ENCODE peak calls at places on chromosomes 3 and 15, in five cellular contexts. One of them, this sample, is unnamed. For H3K27me3, the result is how much of the 10 kb centered on the place peaks cover.

GRCh38 chr3:160003520-160004128 is 15.0 kb downstream of the IL12A start:
- DNase-seq in tibial artery: no peak
- DNase-seq in HCT116: peak
- DNase-seq in psoas muscle: peak
- DNase-seq in tibial nerve: peak
- DNase-seq in this sample: no peak

GRCh38 chr3:63228677-63229076 is 49.4 kb upstream of the SYNPR start:
- DNase-seq in HCT116: peak
- DNase-seq in tibial nerve: no peak
- DNase-seq in tibial artery: no peak
- DNase-seq in psoas muscle: no peak
- DNase-seq in this sample: no peak

GRCh38 chr15:49178477-49178876 is 8.4 kb downstream of the GALK2 start:
- DNase-seq in HCT116: no peak
- DNase-seq in tibial nerve: no peak
- DNase-seq in tibial artery: no peak
- DNase-seq in psoas muscle: no peak
- DNase-seq in this sample: no peak

GRCh38 chr3:129352650-129353588 is 74.2 kb downstream of the HMCES start:
- DNase-seq in tibial artery: no peak
- DNase-seq in HCT116: no peak
- DNase-seq in psoas muscle: no peak
- DNase-seq in tibial nerve: no peak
- DNase-seq in this sample: no peak

GRCh38 chr3:123143669-123144411 is 57.9 kb upstream of the SEC22A start:
- DNase-seq in tibial artery: no peak
- DNase-seq in psoas muscle: no peak
- DNase-seq in tibial nerve: no peak
- DNase-seq in HCT116: no peak
- DNase-seq in this sample: peak

GRCh38 chr3:134059680-134060560 is 30.2 kb upstream of the SLCO2A1 start:
- DNase-seq in psoas muscle: no peak
- DNase-seq in tibial nerve: no peak
- DNase-seq in HCT116: no peak
- DNase-seq in tibial artery: peak
- DNase-seq in this sample: no peak

GRCh38 chr15:29541309-29541708 is 271.7 kb upstream of the NSMCE3 start:
- DNase-seq in HCT116: no peak
- DNase-seq in psoas muscle: no peak
- DNase-seq in tibial nerve: no peak
- DNase-seq in tibial artery: no peak
- DNase-seq in this sample: no peak

GRCh38 chr3:172530566-172530965 is 7.3 kb upstream of the TNFSF10 start:
- DNase-seq in tibial artery: no peak
- DNase-seq in HCT116: no peak
- DNase-seq in psoas muscle: no peak
- DNase-seq in tibial nerve: no peak
- DNase-seq in this sample: no peak

GRCh38 chr3:124373524-124373923 is 356.7 kb upstream of the UMPS start:
- DNase-seq in tibial artery: no peak
- DNase-seq in tibial nerve: no peak
- DNase-seq in HCT116: no peak
- DNase-seq in psoas muscle: no peak
- DNase-seq in this sample: no peak

GRCh38 chr3:142239421-142239820 is 14.0 kb upstream of the GK5 start:
- DNase-seq in tibial nerve: no peak
- DNase-seq in HCT116: no peak
- DNase-seq in tibial artery: no peak
- DNase-seq in psoas muscle: no peak
- DNase-seq in this sample: no peak

GRCh38 chr3:65877160-65877559 is 161.6 kb downstream of the MAGI1 start:
- DNase-seq in psoas muscle: no peak
- DNase-seq in tibial artery: no peak
- DNase-seq in tibial nerve: no peak
- DNase-seq in HCT116: no peak
- DNase-seq in this sample: no peak

GRCh38 chr3:149016669-149017541 is 25.6 kb downstream of the GYG1 start:
- DNase-seq in tibial artery: no peak
- DNase-seq in tibial nerve: no peak
- DNase-seq in psoas muscle: no peak
- DNase-seq in HCT116: no peak
- DNase-seq in this sample: peak

GRCh38 chr3:161069441-161070251 is 35.5 kb downstream of the B3GALNT1 start:
- DNase-seq in tibial nerve: no peak
- DNase-seq in psoas muscle: no peak
- DNase-seq in tibial artery: peak
- DNase-seq in HCT116: no peak
- DNase-seq in this sample: peak

GRCh38 chr15:38698215-38698614 is 133.6 kb upstream of the RASGRP1 start:
- DNase-seq in tibial nerve: no peak
- DNase-seq in HCT116: no peak
- DNase-seq in psoas muscle: no peak
- DNase-seq in tibial artery: no peak
- DNase-seq in this sample: no peak

GRCh38 chr3:64505419-64505818 is 182.4 kb downstream of the ADAMTS9 start:
- DNase-seq in psoas muscle: no peak
- DNase-seq in tibial artery: no peak
- DNase-seq in HCT116: no peak
- DNase-seq in tibial nerve: no peak
- DNase-seq in this sample: no peak

GRCh38 chr3:53255360-53255774 is 455 bp downstream of the TKT start:
- DNase-seq in HCT116: no peak
- DNase-seq in tibial artery: no peak
- DNase-seq in psoas muscle: no peak
- DNase-seq in tibial nerve: no peak
- DNase-seq in this sample: no peak

GRCh38 chr15:87724330-87724729 is 532.2 kb downstream of the NTRK3 start:
- DNase-seq in tibial nerve: no peak
- DNase-seq in tibial artery: peak
- DNase-seq in HCT116: no peak
- DNase-seq in psoas muscle: no peak
- DNase-seq in this sample: no peak

GRCh38 chr15:82540984-82541431 is 751 bp upstream of the RPS17 start:
- DNase-seq in tibial nerve: no peak
- DNase-seq in HCT116: no peak
- DNase-seq in psoas muscle: no peak
- DNase-seq in tibial artery: no peak
- DNase-seq in this sample: no peak

GRCh38 chr3:14534379-14535191 is 5.6 kb downstream of the GRIP2 start:
- DNase-seq in tibial nerve: no peak
- DNase-seq in tibial artery: no peak
- DNase-seq in HCT116: no peak
- DNase-seq in psoas muscle: no peak
- DNase-seq in this sample: no peak

GRCh38 chr3:17840126-17840525 is 97.7 kb upstream of the TBC1D5 start:
- DNase-seq in HCT116: no peak
- DNase-seq in tibial artery: no peak
- DNase-seq in psoas muscle: no peak
- DNase-seq in tibial nerve: no peak
- DNase-seq in this sample: no peak

GRCh38 chr3:28915711-28916481 is 365.0 kb upstream of the RBMS3 start:
- DNase-seq in tibial nerve: no peak
- DNase-seq in tibial artery: peak
- DNase-seq in psoas muscle: no peak
- DNase-seq in HCT116: peak
- DNase-seq in this sample: no peak
- TF ChIP-seq CTCF in tibial nerve: no peak
- TF ChIP-seq CTCF in tibial artery: no peak
- TF ChIP-seq CTCF in psoas muscle: no peak
- TF ChIP-seq CTCF in HCT116: no peak
- TF ChIP-seq CTCF in this sample: peak

DNA sequence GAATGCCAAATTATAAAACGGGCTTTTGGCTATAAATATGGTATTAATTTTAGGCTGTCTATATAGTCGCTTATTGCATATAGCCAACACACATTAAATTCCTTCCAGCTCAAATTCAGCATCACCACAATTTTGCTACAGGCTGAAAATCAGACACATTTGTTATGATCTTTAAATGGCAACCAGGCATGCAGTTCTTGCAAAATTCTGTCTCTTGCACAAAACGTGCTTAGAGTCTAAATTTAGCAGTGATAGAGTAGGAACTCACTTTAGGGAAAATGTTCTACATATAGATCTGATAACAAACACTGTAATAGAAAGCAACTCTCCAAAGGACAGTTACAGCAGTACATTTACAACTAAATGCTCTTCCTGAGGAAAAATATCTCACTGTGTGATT is 81.2 kb downstream of the BTD start:
- DNase-seq in psoas muscle: no peak
- DNase-seq in tibial artery: no peak
- DNase-seq in tibial nerve: no peak
- DNase-seq in HCT116: no peak
- DNase-seq in this sample: no peak
- H3K4me3 ChIP-seq in psoas muscle: no peak
- H3K4me3 ChIP-seq in tibial artery: no peak
- H3K4me3 ChIP-seq in tibial nerve: no peak
- H3K4me3 ChIP-seq in HCT116: no peak
- H3K4me3 ChIP-seq in this sample: no peak

GRCh38 chr3:43254125-43254524 is 32.2 kb upstream of the SNRK start:
- DNase-seq in psoas muscle: no peak
- DNase-seq in tibial nerve: no peak
- DNase-seq in HCT116: no peak
- DNase-seq in tibial artery: no peak
- DNase-seq in this sample: no peak
- H3K27me3 ChIP-seq in psoas muscle: under half
- H3K27me3 ChIP-seq in tibial nerve: under half
- H3K27me3 ChIP-seq in HCT116: under half
- H3K27me3 ChIP-seq in tibial artery: under half
- H3K27me3 ChIP-seq in this sample: under half

DNA sequence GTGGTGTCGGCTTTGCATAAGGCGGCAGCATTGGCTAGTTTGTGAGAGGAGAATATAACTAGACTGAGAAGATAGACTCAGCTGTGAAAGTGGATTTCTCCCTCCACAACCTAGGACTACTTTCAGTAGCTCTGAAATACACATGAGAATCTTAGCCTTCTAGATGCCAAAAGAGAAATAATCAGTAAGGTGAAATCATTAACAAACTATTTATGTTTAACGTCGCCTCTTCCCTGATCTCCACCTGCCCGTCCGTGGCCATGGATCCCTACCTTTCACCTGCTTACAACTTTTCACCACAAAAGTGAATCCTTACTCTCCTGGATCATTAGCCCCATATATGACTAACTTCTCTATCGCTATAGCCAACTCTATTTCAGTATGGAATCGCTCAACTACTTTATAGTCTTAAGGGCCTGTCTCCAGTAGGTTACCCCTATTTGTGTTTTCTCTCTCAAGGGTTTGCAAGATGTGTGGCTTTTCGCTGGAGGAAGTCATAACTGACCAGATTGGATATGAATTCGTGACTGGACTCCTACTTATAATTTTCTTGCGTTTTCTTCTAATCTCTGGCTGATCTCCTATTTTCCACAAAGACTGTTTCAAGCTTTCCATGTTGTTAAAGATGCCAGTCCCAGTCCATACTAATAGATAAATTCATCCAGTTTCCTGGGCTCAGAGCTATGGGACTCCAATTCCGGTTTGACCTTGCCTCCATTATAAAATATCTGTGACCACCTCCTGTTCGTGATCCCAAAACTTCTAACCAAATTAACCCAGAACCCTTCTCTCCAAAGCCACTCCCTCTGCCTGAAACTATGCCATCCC is 1.1 kb upstream of the STAG1 start:
- DNase-seq in tibial nerve: no peak
- DNase-seq in HCT116: no peak
- DNase-seq in psoas muscle: no peak
- DNase-seq in tibial artery: no peak
- DNase-seq in this sample: no peak
- TF ChIP-seq CTCF in tibial nerve: no peak
- TF ChIP-seq CTCF in HCT116: peak
- TF ChIP-seq CTCF in psoas muscle: no peak
- TF ChIP-seq CTCF in tibial artery: no peak
- TF ChIP-seq CTCF in this sample: peak

GRCh38 chr15:100859970-100860828 is 19.4 kb upstream of the ALDH1A3 start:
- DNase-seq in HCT116: no peak
- DNase-seq in psoas muscle: no peak
- DNase-seq in tibial nerve: no peak
- DNase-seq in tibial artery: no peak
- DNase-seq in this sample: no peak

GRCh38 chr15:100861511-100861991 is 18.1 kb upstream of the ALDH1A3 start:
- DNase-seq in tibial nerve: peak
- DNase-seq in psoas muscle: peak
- DNase-seq in tibial artery: no peak
- DNase-seq in HCT116: no peak
- DNase-seq in this sample: no peak

GRCh38 chr15:100863406-100864198 is 16.0 kb upstream of the ALDH1A3 start:
- DNase-seq in tibial artery: no peak
- DNase-seq in psoas muscle: peak
- DNase-seq in HCT116: no peak
- DNase-seq in tibial nerve: no peak
- DNase-seq in this sample: no peak

GRCh38 chr15:100860829-100861510 is 18.7 kb upstream of the ALDH1A3 start:
- DNase-seq in tibial artery: no peak
- DNase-seq in tibial nerve: no peak
- DNase-seq in HCT116: no peak
- DNase-seq in psoas muscle: no peak
- DNase-seq in this sample: no peak

GRCh38 chr15:100862162-100862561 is 17.5 kb upstream of the ALDH1A3 start:
- DNase-seq in psoas muscle: no peak
- DNase-seq in tibial nerve: no peak
- DNase-seq in tibial artery: no peak
- DNase-seq in HCT116: no peak
- DNase-seq in this sample: no peak
- H3K4me3 ChIP-seq in psoas muscle: no peak
- H3K4me3 ChIP-seq in tibial nerve: no peak
- H3K4me3 ChIP-seq in tibial artery: no peak
- H3K4me3 ChIP-seq in HCT116: no peak
- H3K4me3 ChIP-seq in this sample: no peak

GRCh38 chr15:52794665-52795463 is 4.7 kb upstream of the ONECUT1 start:
- DNase-seq in psoas muscle: no peak
- DNase-seq in tibial artery: no peak
- DNase-seq in tibial nerve: no peak
- DNase-seq in HCT116: no peak
- DNase-seq in this sample: no peak
- H3K27me3 ChIP-seq in psoas muscle: half or more
- H3K27me3 ChIP-seq in tibial artery: half or more
- H3K27me3 ChIP-seq in tibial nerve: under half
- H3K27me3 ChIP-seq in HCT116: under half
- H3K27me3 ChIP-seq in this sample: half or more